ENCODE peak calls at places on chromosomes 16 and 17, in seven cellular contexts. B is NCI-H460; L is activated T-cell treated with anti-CD3 and anti-CD28 coated beads, Interleukin-2, amount 50 U/mL, for 72 hours; M is hippocampal formation; Y is T-helper 17 cell; X is activated CD4-positive, alpha-beta T cell treated with anti-CD3 and anti-CD28 coated beads for 36 hours; T is nephron progenitor cell. U is an unnamed sample.

GRCh38 chr17:38554430-38555350 is 51.1 kb downstream of the SRCIN1 start:
- DNase-seq in B (no peak), L (no peak), M (no peak), Y (no peak), X (no peak), T (no peak), U (no peak)

GRCh38 chr17:49913226-49914095 is 55.5 kb upstream of the DLX4 start:
- DNase-seq in B (no peak), L (no peak), M (no peak), Y (no peak), X (no peak), T (no peak), U (no peak)

GRCh38 chr17:57916925-57917858 is 38.0 kb downstream of the CUEDC1 start:
- DNase-seq in B (no peak), L (peak; percentile 33), M (peak; percentile 62), Y (no peak), X (peak; percentile 48), T (no peak), U (no peak)

GRCh38 chr17:75815399-75815798 is 28.8 kb downstream of the UNC13D start:
- DNase-seq in B (no peak), L (no peak), M (no peak), Y (no peak), X (no peak), T (no peak), U (no peak)

GRCh38 chr16:1152123-1152638 is 725 bp upstream of the CACNA1H start:
- DNase-seq in B (no peak), L (peak; percentile 47), M (no peak), Y (peak; percentile 54), X (peak; percentile 66), T (peak; percentile 63), U (no peak)

GRCh38 chr16:13378151-13378550 is 476.8 kb downstream of the SHISA9 start:
- DNase-seq in B (no peak), L (no peak), M (no peak), Y (no peak), X (peak; percentile 7), T (no peak), U (no peak)

GRCh38 chr17:13135496-13135895 is 117.7 kb upstream of the ELAC2 start:
- DNase-seq in B (no peak), L (no peak), M (no peak), Y (no peak), X (no peak), T (no peak), U (no peak)

GRCh38 chr17:43014020-43014615 is 7.5 kb downstream of the IFI35 start:
- DNase-seq in B (no peak), L (no peak), M (no peak), Y (no peak), X (no peak), T (no peak), U (no peak)

GRCh38 chr17:47897561-47897960 is 1.5 kb downstream of the SP2 start:
- DNase-seq in B (no peak), L (no peak), M (no peak), Y (no peak), X (no peak), T (no peak), U (no peak)

GRCh38 chr17:79612468-79613194 is 1.8 kb upstream of the RBFOX3 start:
- DNase-seq in B (peak; percentile 72), L (peak; percentile 69), M (no peak), Y (no peak), X (peak; percentile 83), T (peak; percentile 89), U (peak; percentile 26)

GRCh38 chr16:22743401-22743800 is 70.6 kb upstream of the HS3ST2 start:
- DNase-seq in B (no peak), L (no peak), M (no peak), Y (no peak), X (no peak), T (no peak), U (no peak)